ENCODE peak calls at places on chromosome 6, in six cellular contexts. One of them, this sample, is unnamed.

GRCh38 chr6:79421707-79422484 is 115.3 kb downstream of the LCA5 start:
- DNase-seq in HEK293T: no peak
- DNase-seq in NCI-H146: peak; percentile 81
- DNase-seq in left ventricle myocardium inferior: no peak
- DNase-seq in AG08395: peak; percentile 26
- DNase-seq in GM13977: no peak
- DNase-seq in this sample: peak; percentile 62

GRCh38 chr6:49541210-49541724 is 9.2 kb upstream of the C6orf141 start:
- DNase-seq in left ventricle myocardium inferior: no peak
- DNase-seq in AG08395: peak; percentile 51
- DNase-seq in NCI-H146: no peak
- DNase-seq in GM13977: no peak
- DNase-seq in HEK293T: no peak
- DNase-seq in this sample: no peak

GRCh38 chr6:96626749-96627353 is 63.9 kb downstream of the FHL5 start:
- DNase-seq in HEK293T: peak; percentile 35
- DNase-seq in AG08395: peak; percentile 30
- DNase-seq in left ventricle myocardium inferior: no peak
- DNase-seq in NCI-H146: peak; percentile 48
- DNase-seq in GM13977: peak; percentile 45
- DNase-seq in this sample: no peak

GRCh38 chr6:87436435-87436834 is 28.7 kb downstream of the CFAP206 start:
- DNase-seq in GM13977: peak; percentile 39
- DNase-seq in NCI-H146: no peak
- DNase-seq in HEK293T: peak; percentile 66
- DNase-seq in AG08395: peak; percentile 64
- DNase-seq in left ventricle myocardium inferior: no peak
- DNase-seq in this sample: peak; percentile 24

GRCh38 chr6:44265843-44266233 is 487 bp upstream of the NFKBIE start:
- DNase-seq in HEK293T: no peak
- DNase-seq in GM13977: no peak
- DNase-seq in AG08395: no peak
- DNase-seq in left ventricle myocardium inferior: no peak
- DNase-seq in NCI-H146: no peak
- DNase-seq in this sample: no peak

GRCh38 chr6:29943053-29943966 is 978 bp downstream of the HLA-A start:
- DNase-seq in HEK293T: no peak
- DNase-seq in AG08395: no peak
- DNase-seq in NCI-H146: peak; percentile 31
- DNase-seq in left ventricle myocardium inferior: no peak
- DNase-seq in GM13977: no peak
- DNase-seq in this sample: no peak

GRCh38 chr6:53046274-53046673 is 18.9 kb upstream of the FBXO9 start:
- DNase-seq in AG08395: no peak
- DNase-seq in left ventricle myocardium inferior: no peak
- DNase-seq in NCI-H146: no peak
- DNase-seq in GM13977: no peak
- DNase-seq in HEK293T: no peak
- DNase-seq in this sample: no peak

GRCh38 chr6:3347237-3347636 is 88.5 kb downstream of the PSMG4 start:
- DNase-seq in HEK293T: no peak
- DNase-seq in GM13977: no peak
- DNase-seq in left ventricle myocardium inferior: no peak
- DNase-seq in NCI-H146: no peak
- DNase-seq in AG08395: no peak
- DNase-seq in this sample: no peak

GRCh38 chr6:13242178-13242577 is 86.2 kb downstream of the TBC1D7 start:
- DNase-seq in NCI-H146: no peak
- DNase-seq in left ventricle myocardium inferior: no peak
- DNase-seq in HEK293T: no peak
- DNase-seq in GM13977: no peak
- DNase-seq in AG08395: no peak
- DNase-seq in this sample: no peak

GRCh38 chr6:73969982-73970960 is 274.3 kb downstream of the CD109 start:
- DNase-seq in GM13977: peak; percentile 29
- DNase-seq in AG08395: peak; percentile 56
- DNase-seq in HEK293T: peak; percentile 23
- DNase-seq in NCI-H146: peak; percentile 14
- DNase-seq in left ventricle myocardium inferior: no peak
- DNase-seq in this sample: no peak

GRCh38 chr6:89999154-89999553 is 104.9 kb downstream of the GJA10 start:
- DNase-seq in left ventricle myocardium inferior: peak; percentile 44
- DNase-seq in GM13977: no peak
- DNase-seq in NCI-H146: peak; percentile 39
- DNase-seq in HEK293T: peak; percentile 23
- DNase-seq in AG08395: peak; percentile 26
- DNase-seq in this sample: peak; percentile 38

GRCh38 chr6:142740449-142740848 is 204.5 kb downstream of the HIVEP2 start:
- DNase-seq in left ventricle myocardium inferior: no peak
- DNase-seq in GM13977: no peak
- DNase-seq in NCI-H146: no peak
- DNase-seq in HEK293T: no peak
- DNase-seq in AG08395: peak; percentile 53
- DNase-seq in this sample: no peak

GRCh38 chr6:81969814-81970213 is 217.3 kb upstream of the TENT5A start:
- DNase-seq in NCI-H146: no peak
- DNase-seq in left ventricle myocardium inferior: no peak
- DNase-seq in HEK293T: no peak
- DNase-seq in GM13977: no peak
- DNase-seq in AG08395: no peak
- DNase-seq in this sample: no peak

GRCh38 chr6:4145083-4145482 is 9.7 kb upstream of the ECI2 start:
- DNase-seq in AG08395: no peak
- DNase-seq in GM13977: no peak
- DNase-seq in left ventricle myocardium inferior: no peak
- DNase-seq in NCI-H146: no peak
- DNase-seq in HEK293T: no peak
- DNase-seq in this sample: no peak

GRCh38 chr6:13383280-13384163 is 55.2 kb upstream of the TBC1D7 start:
- DNase-seq in HEK293T: no peak
- DNase-seq in AG08395: peak; percentile 13
- DNase-seq in GM13977: peak; percentile 75
- DNase-seq in NCI-H146: peak; percentile 73
- DNase-seq in left ventricle myocardium inferior: no peak
- DNase-seq in this sample: peak; percentile 65

GRCh38 chr6:15077964-15078363 is 167.9 kb upstream of the JARID2 start:
- DNase-seq in AG08395: no peak
- DNase-seq in GM13977: no peak
- DNase-seq in HEK293T: no peak
- DNase-seq in NCI-H146: peak; percentile 97
- DNase-seq in left ventricle myocardium inferior: no peak
- DNase-seq in this sample: no peak

GRCh38 chr6:162999575-163000285 is 272.0 kb downstream of the PACRG start:
- DNase-seq in HEK293T: no peak
- DNase-seq in NCI-H146: no peak
- DNase-seq in AG08395: peak; percentile 89
- DNase-seq in GM13977: no peak
- DNase-seq in left ventricle myocardium inferior: no peak
- DNase-seq in this sample: no peak

GRCh38 chr6:167756594-167756993 is 70.1 kb upstream of the AFDN start:
- DNase-seq in AG08395: no peak
- DNase-seq in NCI-H146: no peak
- DNase-seq in left ventricle myocardium inferior: no peak
- DNase-seq in HEK293T: no peak
- DNase-seq in GM13977: no peak
- DNase-seq in this sample: no peak

GRCh38 chr6:144185133-144185836 is 35.0 kb downstream of the STX11 start:
- DNase-seq in NCI-H146: no peak
- DNase-seq in GM13977: no peak
- DNase-seq in left ventricle myocardium inferior: no peak
- DNase-seq in AG08395: peak; percentile 5
- DNase-seq in HEK293T: no peak
- DNase-seq in this sample: no peak

GRCh38 chr6:52966101-52966500 is 29.0 kb downstream of the GSTA4 start:
- DNase-seq in NCI-H146: no peak
- DNase-seq in HEK293T: no peak
- DNase-seq in left ventricle myocardium inferior: no peak
- DNase-seq in AG08395: no peak
- DNase-seq in GM13977: no peak
- DNase-seq in this sample: no peak

GRCh38 chr6:127384007-127384406 is 40.6 kb upstream of the ECHDC1 start:
- DNase-seq in GM13977: no peak
- DNase-seq in AG08395: no peak
- DNase-seq in NCI-H146: no peak
- DNase-seq in HEK293T: no peak
- DNase-seq in left ventricle myocardium inferior: no peak
- DNase-seq in this sample: no peak

GRCh38 chr6:154488802-154489437 is 21.6 kb downstream of the CNKSR3 start:
- DNase-seq in NCI-H146: no peak
- DNase-seq in GM13977: no peak
- DNase-seq in HEK293T: no peak
- DNase-seq in left ventricle myocardium inferior: no peak
- DNase-seq in AG08395: peak; percentile 76
- DNase-seq in this sample: no peak

GRCh38 chr6:16921399-16922110 is 160.3 kb upstream of the ATXN1 start:
- DNase-seq in AG08395: no peak
- DNase-seq in left ventricle myocardium inferior: no peak
- DNase-seq in HEK293T: no peak
- DNase-seq in GM13977: no peak
- DNase-seq in NCI-H146: no peak
- DNase-seq in this sample: no peak

GRCh38 chr6:113489946-113490345 is 367.2 kb upstream of the MARCKS start:
- DNase-seq in GM13977: no peak
- DNase-seq in HEK293T: no peak
- DNase-seq in left ventricle myocardium inferior: no peak
- DNase-seq in AG08395: peak; percentile 24
- DNase-seq in NCI-H146: no peak
- DNase-seq in this sample: no peak

GRCh38 chr6:129191275-129191674 is 308.3 kb downstream of the LAMA2 start:
- DNase-seq in HEK293T: no peak
- DNase-seq in left ventricle myocardium inferior: no peak
- DNase-seq in AG08395: no peak
- DNase-seq in NCI-H146: no peak
- DNase-seq in GM13977: no peak
- DNase-seq in this sample: no peak

GRCh38 chr6:39791850-39792500 is at the start of gene DAAM2:
- DNase-seq in HEK293T: peak; percentile 75
- DNase-seq in NCI-H146: no peak
- DNase-seq in GM13977: no peak
- DNase-seq in left ventricle myocardium inferior: peak; percentile 73
- DNase-seq in AG08395: peak; percentile 66
- DNase-seq in this sample: peak; percentile 63

GRCh38 chr6:71406871-71407860 is 118.6 kb downstream of the OGFRL1 start:
- DNase-seq in HEK293T: peak; percentile 9
- DNase-seq in left ventricle myocardium inferior: no peak
- DNase-seq in AG08395: no peak
- DNase-seq in NCI-H146: no peak
- DNase-seq in GM13977: no peak
- DNase-seq in this sample: no peak

GRCh38 chr6:113362542-113363430 is 494.4 kb upstream of the MARCKS start:
- DNase-seq in GM13977: no peak
- DNase-seq in left ventricle myocardium inferior: no peak
- DNase-seq in HEK293T: no peak
- DNase-seq in AG08395: no peak
- DNase-seq in NCI-H146: no peak
- DNase-seq in this sample: no peak

GRCh38 chr6:18214003-18214402 is 50.3 kb downstream of the DEK start:
- DNase-seq in HEK293T: no peak
- DNase-seq in left ventricle myocardium inferior: no peak
- DNase-seq in AG08395: no peak
- DNase-seq in GM13977: peak; percentile 35
- DNase-seq in NCI-H146: no peak
- DNase-seq in this sample: no peak

This sample was measured in body of pancreas.